ENCODE peak calls at places on chromosomes 4 and X, in seven cellular contexts. L is foreskin keratinocyte, R is GDM1, C is tibial nerve, O is fibroblast of mammary gland, Q is NCI-H1436, E is GM13977. X is an unnamed sample.

GRCh38 chr4:38314663-38315062 is 349.3 kb upstream of the KLF3 start:
- DNase-seq in L (peak), O (no peak), R (no peak), C (no peak), E (no peak), Q (no peak), X (peak)

GRCh38 chrX:148161661-148162060 is 180.5 kb downstream of the FMR1NB start:
- DNase-seq in Q (no peak), C (no peak), R (no peak), O (no peak), E (no peak), L (no peak), X (no peak)

GRCh38 chr4:23930750-23931488 is 41.1 kb upstream of the PPARGC1A start:
- DNase-seq in R (no peak), E (no peak), L (no peak), C (peak), O (peak), Q (no peak), X (no peak)

GRCh38 chr4:112203593-112203992 is 28.0 kb upstream of the AP1AR start:
- DNase-seq in O (no peak), L (no peak), R (no peak), Q (no peak), E (no peak), C (no peak), X (no peak)

GRCh38 chr4:169744601-169745000 is 13.1 kb downstream of the HPF1 start:
- DNase-seq in R (no peak), L (no peak), O (peak), C (no peak), Q (no peak), E (no peak), X (no peak)

GRCh38 chr4:119238068-119238722 is 25.7 kb downstream of the USP53 start:
- DNase-seq in O (no peak), R (no peak), L (peak), Q (no peak), C (no peak), E (peak), X (no peak)

GRCh38 chr4:824461-825062 is 1.4 kb downstream of the CPLX1 start:
- DNase-seq in O (no peak), L (no peak), C (no peak), R (no peak), Q (no peak), E (no peak), X (no peak)

GRCh38 chr4:2929469-2929868 is 33.7 kb downstream of the NOP14 start:
- DNase-seq in O (no peak), Q (no peak), E (no peak), R (no peak), L (no peak), C (no peak), X (no peak)

GRCh38 chrX:153598541-153599191 is at the start of gene CCNQ:
- DNase-seq in R (no peak), L (peak), Q (no peak), E (no peak), C (no peak), O (peak), X (peak)

GRCh38 chr4:94968493-94968892 is 210.7 kb downstream of the BMPR1B start:
- DNase-seq in O (no peak), R (no peak), L (no peak), Q (no peak), E (no peak), C (no peak), X (no peak)

GRCh38 chrX:698246-698645 is 67.7 kb downstream of the SHOX start:
- DNase-seq in Q (no peak), L (peak), O (no peak), C (no peak), E (no peak), R (no peak), X (no peak)

GRCh38 chr4:41120297-41121217 is 93.8 kb downstream of the APBB2 start:
- DNase-seq in C (peak), E (no peak), O (peak), L (peak), R (no peak), Q (no peak), X (peak)

GRCh38 chr4:110170861-110171260 is 27.6 kb downstream of the ELOVL6 start:
- DNase-seq in C (no peak), O (no peak), E (no peak), Q (no peak), R (no peak), L (no peak), X (no peak)